ENCODE peak calls at places on chromosomes 13 and 19, in five cellular contexts. H is brain microvascular endothelial cell, C is H4, T is OCI-LY7, I is T-helper 9 cell. S is an unnamed sample.

GRCh38 chr19:39053276-39054090 is 21.1 kb upstream of the FBXO27 start:
- DNase-seq in H (no peak), C (no peak), T (no peak), I (no peak), S (no peak)

GRCh38 chr19:35107541-35107939 is 8.1 kb upstream of the FXYD3 start:
- DNase-seq in H (peak), C (peak), T (no peak), I (no peak), S (no peak)

GRCh38 chr13:74144269-74144668 is 10.1 kb upstream of the KLF12 start:
- DNase-seq in H (no peak), C (no peak), T (no peak), I (no peak), S (no peak)

GRCh38 chr19:54325194-54325621 is 12.2 kb upstream of the LILRA5 start:
- DNase-seq in H (peak), C (no peak), T (peak), I (peak), S (no peak)

GRCh38 chr13:98856983-98857382 is 104.5 kb upstream of the SLC15A1 start:
- DNase-seq in H (no peak), C (no peak), T (no peak), I (no peak), S (no peak)

GRCh38 chr13:105773887-105774538 is 761.4 kb downstream of the EFNB2 start:
- DNase-seq in H (peak), C (peak), T (no peak), I (no peak), S (no peak)

GRCh38 chr13:32984857-32985626 is 31.2 kb upstream of the KL start:
- DNase-seq in H (no peak), C (peak), T (no peak), I (no peak), S (no peak)

GRCh38 chr19:19595171-19595701 is 23.3 kb downstream of the PBX4 start:
- DNase-seq in H (peak), C (peak), T (no peak), I (no peak), S (no peak)

GRCh38 chr19:35641515-35642151 is at the start of gene ETV2:
- DNase-seq in H (peak), C (no peak), T (peak), I (peak), S (no peak)

GRCh38 chr19:35773020-35773809 is 2.1 kb upstream of the ARHGAP33 start:
- DNase-seq in H (no peak), C (no peak), T (no peak), I (no peak), S (no peak)

GRCh38 chr13:24313449-24313848 is 4.1 kb downstream of the C1QTNF9 start:
- DNase-seq in H (peak), C (no peak), T (no peak), I (no peak), S (no peak)

GRCh38 chr19:1616396-1616795 is 11.1 kb upstream of the UQCR11 start:
- DNase-seq in H (no peak), C (no peak), T (no peak), I (no peak), S (no peak)

GRCh38 chr19:2294377-2295335 is 12.7 kb upstream of the PEAK3 start:
- DNase-seq in H (no peak), C (no peak), T (no peak), I (no peak), S (no peak)

GRCh38 chr19:32877323-32877912 is 7.9 kb upstream of the SLC7A9 start:
- DNase-seq in H (no peak), C (no peak), T (no peak), I (no peak), S (no peak)

GRCh38 chr13:37747071-37747612 is 122.4 kb downstream of the TRPC4 start:
- DNase-seq in H (peak), C (peak), T (no peak), I (no peak), S (no peak)

GRCh38 chr13:50850445-50850844 is 7.0 kb upstream of the DLEU7 start:
- DNase-seq in H (no peak), C (no peak), T (no peak), I (no peak), S (no peak)